ENCODE peak calls at places on chromosomes 7 and 10, in five cellular contexts. B, J, Q, N and R are unnamed samples.

GRCh38 chr10:69383485-69384089 is 33.1 kb downstream of the TACR2 start:
- DNase-seq in B (no peak), J (no peak), Q (no peak), N (no peak), R (no peak)

GRCh38 chr10:54800677-54801480 is at the start of gene PCDH15:
- DNase-seq in B (no peak), J (no peak), Q (no peak), N (peak), R (no peak)

GRCh38 chr10:75402486-75403143 is 1.1 kb upstream of the ZNF503 start:
- DNase-seq in B (peak), J (peak), Q (no peak), N (peak), R (no peak)

GRCh38 chr7:347001-347590 is 57.1 kb downstream of the FOXL3 start:
- DNase-seq in B (no peak), J (no peak), Q (no peak), N (no peak), R (no peak)

GRCh38 chr10:29610876-29611647 is 23.7 kb downstream of the SVIL start:
- DNase-seq in B (no peak), J (no peak), Q (no peak), N (no peak), R (no peak)

GRCh38 chr10:45602082-45602730 is 70.4 kb downstream of the ZFAND4 start:
- DNase-seq in B (no peak), J (no peak), Q (no peak), N (no peak), R (no peak)

GRCh38 chr10:114499120-114499519 is 94.8 kb upstream of the AFAP1L2 start:
- DNase-seq in B (no peak), J (no peak), Q (no peak), N (no peak), R (no peak)

GRCh38 chr10:102113261-102113955 is 6.8 kb downstream of the LDB1 start:
- DNase-seq in B (peak), J (no peak), Q (peak), N (no peak), R (no peak)

GRCh38 chr7:137142376-137142775 is 201.2 kb downstream of the PTN start:
- DNase-seq in B (no peak), J (no peak), Q (no peak), N (no peak), R (no peak)

GRCh38 chr10:131745591-131745990 is 155.2 kb upstream of the PPP2R2D start:
- DNase-seq in B (no peak), J (no peak), Q (no peak), N (no peak), R (peak)

GRCh38 chr7:115558186-115558585 is 472.4 kb downstream of the TFEC start:
- DNase-seq in B (no peak), J (no peak), Q (no peak), N (no peak), R (no peak)

GRCh38 chr7:46011501-46011900 is 90.4 kb upstream of the IGFBP3 start:
- DNase-seq in B (no peak), J (no peak), Q (no peak), N (no peak), R (no peak)

GRCh38 chr7:142488234-142488633 is 230.4 kb upstream of the PRSS58 start:
- DNase-seq in B (no peak), J (no peak), Q (no peak), N (no peak), R (no peak)

GRCh38 chr10:80356563-80356999 is at the start of the genes DYDC1 and DYDC2:
- DNase-seq in B (peak), J (no peak), Q (peak), N (peak), R (peak)